ENCODE peak calls at places on chromosomes 3 and 15, in eight cellular contexts. B, E, H, J, O, W, G and D are unnamed samples. For H3K4me1, the result is how much of the 10 kb centered on the place peaks cover.

GRCh38 chr3:39850707-39851014 is 41.3 kb downstream of the MYRIP start:
- ATAC-seq in B (no peak), E (no peak), H (no peak), J (no peak), O (no peak), W (no peak), G (no peak), D (no peak)

GRCh38 chr15:74826372-74826819 is at the start of gene CPLX3:
- ATAC-seq in B (peak), E (peak), H (no peak), J (peak), O (peak), W (peak), G (peak), D (peak)

GRCh38 chr3:8516047-8516671 is 14.5 kb downstream of the LMCD1 start:
- ATAC-seq in B (no peak), E (no peak), H (no peak), J (no peak), O (no peak), W (no peak), G (no peak), D (no peak)

GRCh38 chr3:151795276-151795675 is 18.6 kb upstream of the AADAC start:
- ATAC-seq in B (no peak), E (peak), H (no peak), J (no peak), O (no peak), W (no peak), G (no peak), D (no peak)

GRCh38 chr3:38090453-38090852 is 46.5 kb downstream of the ACAA1 start:
- ATAC-seq in B (no peak), E (no peak), H (no peak), J (no peak), O (no peak), W (no peak), G (no peak), D (no peak)

GRCh38 chr15:70967646-70968045 is 75.0 kb downstream of the LRRC49 start:
- ATAC-seq in B (no peak), E (no peak), H (no peak), J (no peak), O (no peak), W (no peak), G (no peak), D (no peak)

GRCh38 chr3:120468635-120469295 is 18.0 kb upstream of the FSTL1 start:
- ATAC-seq in B (peak), E (no peak), H (no peak), J (no peak), O (no peak), W (no peak), G (peak), D (no peak)

GRCh38 chr3:160343132-160343531 is 55.9 kb downstream of the IFT80 start:
- ATAC-seq in B (no peak), E (no peak), H (no peak), J (no peak), O (no peak), W (no peak), G (no peak), D (no peak)

GRCh38 chr3:78402720-78403119 is 1362.8 kb downstream of the ROBO2 start:
- ATAC-seq in B (no peak), E (no peak), H (no peak), J (no peak), O (no peak), W (no peak), G (no peak), D (no peak)

GRCh38 chr3:37601832-37602231 is 259.8 kb upstream of the CTDSPL start:
- ATAC-seq in B (peak), E (no peak), H (no peak), J (no peak), O (no peak), W (no peak), G (peak), D (peak)

GRCh38 chr3:10273697-10274305 is 18.9 kb downstream of the GHRL start:
- ATAC-seq in B (no peak), E (no peak), H (no peak), J (no peak), O (no peak), W (no peak), G (no peak), D (no peak)

GRCh38 chr15:45088801-45089711 is 24.9 kb downstream of the DUOX2 start:
- ATAC-seq in B (no peak), E (peak), H (no peak), J (peak), O (no peak), W (no peak), G (no peak), D (no peak)

GRCh38 chr3:189945935-189946709 is 174.6 kb downstream of the P3H2 start:
- ATAC-seq in B (no peak), E (no peak), H (no peak), J (no peak), O (no peak), W (no peak), G (no peak), D (no peak)

GRCh38 chr15:62506217-62506805 is 341.2 kb upstream of the C2CD4B start:
- ATAC-seq in B (no peak), E (peak), H (peak), J (peak), O (no peak), W (no peak), G (peak), D (peak)

GRCh38 chr3:16103472-16103871 is 71.0 kb upstream of the GALNT15 start:
- ATAC-seq in B (no peak), E (peak), H (no peak), J (no peak), O (no peak), W (no peak), G (no peak), D (peak)

GRCh38 chr15:99895189-99895955 is 162.1 kb upstream of the LYSMD4 start:
- ATAC-seq in B (no peak), E (no peak), H (no peak), J (no peak), O (no peak), W (peak), G (no peak), D (no peak)

DNA sequence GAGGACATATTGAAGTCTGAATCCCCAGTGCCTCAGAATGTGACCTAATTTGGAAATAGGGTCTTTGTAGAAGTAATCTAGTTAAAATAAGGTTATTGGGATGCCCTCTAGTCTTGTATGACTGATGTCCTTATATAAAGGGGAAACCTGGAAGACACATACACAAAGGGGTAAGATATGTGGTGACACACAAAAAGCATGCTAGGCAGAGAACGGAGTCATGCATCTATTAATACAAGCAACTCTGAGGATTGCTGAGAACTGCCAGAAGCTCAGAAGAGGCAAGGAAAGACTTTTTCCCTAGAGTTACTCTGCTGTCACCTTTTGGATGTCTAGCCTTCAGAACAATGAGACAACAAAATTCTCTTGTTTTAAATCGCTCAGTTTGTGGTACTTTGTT is 58.1 kb upstream of the TMEM108 start:
- ATAC-seq in B (no peak), E (no peak), H (no peak), J (no peak), O (no peak), W (no peak), G (no peak), D (no peak)
- TF ChIP-seq POLR2AphosphoS5 in B (no peak), E (no peak), H (no peak), J (no peak), O (no peak), W (no peak), G (no peak), D (no peak)

DNA sequence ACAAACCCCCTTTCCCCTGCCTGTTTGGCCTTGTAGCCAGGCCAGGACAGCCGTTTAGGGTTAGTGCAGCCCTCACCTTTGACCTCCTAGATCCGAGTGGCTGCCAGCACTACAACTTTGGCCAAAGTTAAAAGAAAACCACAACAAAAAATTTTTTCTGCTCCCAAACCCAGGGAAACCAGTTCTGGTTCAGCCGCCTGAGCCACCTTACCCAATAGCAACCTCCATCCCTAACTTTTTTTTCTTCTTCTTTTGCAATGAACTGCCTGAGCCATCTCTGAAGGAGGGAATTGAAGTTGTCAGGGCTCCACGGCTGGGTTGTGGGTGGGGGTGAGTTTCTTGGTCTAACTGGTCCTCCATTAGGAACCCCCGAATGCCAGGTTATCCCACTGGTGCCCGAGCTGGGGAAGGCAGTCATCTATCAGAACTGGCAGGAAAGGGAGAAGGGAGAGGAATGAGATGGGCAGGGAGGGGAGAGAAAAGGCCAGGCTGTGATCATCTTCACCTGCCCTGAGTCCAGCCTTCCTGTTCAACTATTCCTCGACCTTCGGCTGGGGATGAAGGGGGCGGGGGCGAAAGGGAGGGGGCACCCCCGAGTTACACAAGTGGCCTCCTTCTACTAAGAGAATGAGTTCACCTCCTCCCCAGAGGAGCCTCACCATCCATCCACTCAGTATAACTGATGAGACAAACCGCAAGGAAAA is 6.2 kb upstream of the NR2F2 start:
- ATAC-seq in B (no peak), E (no peak), H (no peak), J (no peak), O (peak), W (no peak), G (no peak), D (no peak)
- H3K27ac ChIP-seq in B (no peak), E (peak), H (peak), J (no peak), O (peak), W (no peak), G (no peak), D (peak)

GRCh38 chr3:50630916-50631315 is 14.0 kb downstream of the MAPKAPK3 start:
- ATAC-seq in B (no peak), E (no peak), H (no peak), J (no peak), O (no peak), W (no peak), G (no peak), D (no peak)

GRCh38 chr3:50630394-50630793 is 13.4 kb downstream of the MAPKAPK3 start:
- ATAC-seq in B (no peak), E (no peak), H (no peak), J (no peak), O (no peak), W (no peak), G (no peak), D (no peak)

GRCh38 chr3:50635066-50635465 is 18.1 kb downstream of the MAPKAPK3 start:
- ATAC-seq in B (no peak), E (no peak), H (no peak), J (no peak), O (no peak), W (no peak), G (no peak), D (no peak)

GRCh38 chr3:50632450-50632849 is 15.5 kb downstream of the MAPKAPK3 start:
- ATAC-seq in B (no peak), E (peak), H (no peak), J (no peak), O (peak), W (peak), G (no peak), D (no peak)

DNA sequence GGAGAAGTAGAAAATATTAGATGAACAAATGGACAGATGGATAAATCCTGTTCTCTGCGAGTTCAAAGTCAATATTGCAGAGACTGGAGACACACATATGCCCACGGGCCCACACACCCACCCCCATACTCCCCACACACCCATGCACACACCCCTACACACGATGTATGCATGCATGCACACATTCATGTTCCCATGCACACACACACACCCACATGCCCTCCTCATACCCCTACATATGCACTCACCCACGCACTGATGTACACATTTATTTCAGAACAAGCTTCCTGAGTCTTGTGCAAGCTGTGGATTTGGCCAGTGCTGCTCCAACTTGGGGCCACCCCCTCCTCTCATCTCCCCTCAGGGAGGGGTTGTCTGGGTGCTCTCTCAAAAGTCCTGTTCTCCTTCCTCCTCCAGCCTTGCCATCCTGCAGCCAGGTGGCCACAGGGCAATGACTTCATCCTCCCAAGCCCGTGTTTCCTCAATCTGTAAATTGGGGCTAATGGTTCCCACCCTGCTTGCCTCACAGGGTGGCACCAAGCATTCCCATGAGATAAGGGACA is 16.4 kb downstream of the MAPKAPK3 start:
- ATAC-seq in B (no peak), E (no peak), H (no peak), J (no peak), O (no peak), W (no peak), G (no peak), D (no peak)
- H3K4me1 ChIP-seq in B (under half), E (under half), H (under half), J (under half), O (under half), W (under half), G (under half), D (under half)

GRCh38 chr15:96336045-96336642 is 5.6 kb downstream of the NR2F2 start:
- ATAC-seq in B (no peak), E (no peak), H (no peak), J (no peak), O (peak), W (peak), G (no peak), D (no peak)
- TF ChIP-seq POLR2AphosphoS5 in B (no peak), E (no peak), H (no peak), J (no peak), O (no peak), W (no peak), G (no peak), D (no peak)

DNA sequence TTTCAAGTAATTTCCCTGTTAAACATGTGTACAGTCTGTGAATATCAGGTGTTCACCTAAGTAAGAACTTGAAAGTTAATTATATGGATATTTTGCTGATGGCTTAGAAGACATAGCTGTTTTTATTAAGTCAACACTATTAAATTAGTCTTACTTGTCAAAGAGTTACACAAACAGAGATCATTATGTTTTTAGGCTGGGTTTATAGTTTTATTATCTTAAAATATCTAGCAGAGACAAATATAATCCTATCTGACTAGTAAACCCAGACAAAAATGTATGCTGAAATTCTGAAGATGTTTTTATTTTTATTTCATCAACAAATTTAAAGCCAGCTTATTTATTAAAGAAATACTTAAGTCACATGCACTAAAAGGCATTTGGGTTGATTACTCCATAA is 51.2 kb upstream of the CCK start:
- ATAC-seq in B (no peak), E (no peak), H (no peak), J (no peak), O (no peak), W (no peak), G (no peak), D (no peak)
- H3K27ac ChIP-seq in B (no peak), E (no peak), H (no peak), J (no peak), O (no peak), W (no peak), G (no peak), D (no peak)

GRCh38 chr15:63522143-63522531 is 17.7 kb downstream of the USP3 start:
- ATAC-seq in B (no peak), E (peak), H (peak), J (no peak), O (peak), W (no peak), G (no peak), D (no peak)
- H3K4me1 ChIP-seq in B (under half), E (half or more), H (under half), J (half or more), O (under half), W (under half), G (under half), D (half or more)

DNA sequence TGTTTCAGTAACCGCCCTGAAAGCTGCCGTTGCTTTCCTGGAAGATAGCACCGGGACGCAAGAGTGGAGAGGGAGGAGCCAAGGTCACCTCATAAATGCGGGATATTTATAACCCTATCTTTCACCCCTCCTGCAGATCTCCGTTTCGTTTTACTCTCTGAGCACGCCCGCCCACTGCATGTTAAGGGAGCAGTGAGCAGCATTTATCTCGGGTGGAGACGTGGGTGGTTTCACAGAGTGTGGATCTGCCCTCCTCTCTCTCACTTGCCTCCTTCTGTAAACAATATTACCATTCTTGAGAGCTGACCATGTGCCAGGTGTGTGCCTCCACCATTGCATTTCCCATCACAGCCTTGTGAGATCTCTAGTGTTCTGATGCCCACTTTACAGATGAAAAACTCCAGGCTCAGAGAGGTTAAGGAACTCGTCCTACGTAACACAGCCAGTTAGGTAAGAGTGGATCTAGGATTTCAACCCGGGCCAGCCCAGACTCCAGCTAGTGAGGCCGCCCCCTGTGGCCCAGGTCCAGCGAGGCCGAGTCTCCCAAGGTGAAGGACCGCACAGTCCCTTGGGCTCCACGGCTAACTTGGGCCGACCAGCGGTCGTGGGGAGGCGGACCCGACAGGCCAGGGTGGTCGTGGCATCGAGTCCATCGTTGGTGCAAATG is 16.9 kb upstream of the SEMA4B start:
- ATAC-seq in B (peak), E (peak), H (peak), J (peak), O (peak), W (peak), G (peak), D (peak)
- TF ChIP-seq POLR2AphosphoS5 in B (no peak), E (peak), H (peak), J (no peak), O (peak), W (no peak), G (no peak), D (peak)

GRCh38 chr3:184248454-184249411 is at the start of gene ALG3:
- ATAC-seq in B (peak), E (peak), H (peak), J (peak), O (peak), W (peak), G (peak), D (peak)

GRCh38 chr3:184255291-184256039 is 5.9 kb downstream of the CAMK2N2 start:
- ATAC-seq in B (no peak), E (no peak), H (no peak), J (no peak), O (no peak), W (no peak), G (no peak), D (no peak)

GRCh38 chr3:184249412-184250166 is at the start of gene EEF1AKMT4:
- ATAC-seq in B (peak), E (peak), H (peak), J (peak), O (peak), W (peak), G (peak), D (peak)

GRCh38 chr3:184250167-184250828 is 826 bp downstream of the EEF1AKMT4 start:
- ATAC-seq in B (peak), E (peak), H (peak), J (peak), O (peak), W (peak), G (peak), D (peak)
- H3K27ac ChIP-seq in B (peak), E (peak), H (peak), J (peak), O (peak), W (peak), G (peak), D (peak)